ENCODE peak calls at places on chromosomes 16 and 17, in nine cellular contexts. D, T, O, C, A, M, X, W and B are unnamed samples.

GRCh38 chr16:85600078-85600477 is 13.0 kb upstream of the GSE1 start:
- DNase-seq in D (no peak), T (no peak), O (no peak), C (no peak), A (no peak), M (no peak), X (no peak), W (no peak), B (no peak)

GRCh38 chr16:87182759-87183158 is 134.4 kb downstream of the C16orf95 start:
- DNase-seq in D (no peak), T (no peak), O (no peak), C (no peak), A (no peak), M (no peak), X (no peak), W (no peak), B (no peak)

GRCh38 chr17:59332890-59333377 is 1.5 kb downstream of the YPEL2 start:
- DNase-seq in D (no peak), T (no peak), O (no peak), C (peak; percentile 58), A (no peak), M (no peak), X (no peak), W (no peak), B (no peak)

GRCh38 chr17:47852113-47852949 is 1.4 kb upstream of the SP6 start:
- DNase-seq in D (no peak), T (no peak), O (no peak), C (no peak), A (no peak), M (no peak), X (no peak), W (no peak), B (no peak)

GRCh38 chr17:32696426-32696825 is 180.5 kb downstream of the MYO1D start:
- DNase-seq in D (no peak), T (no peak), O (no peak), C (no peak), A (no peak), M (no peak), X (no peak), W (no peak), B (no peak)

GRCh38 chr16:66427036-66427446 is at the start of gene BEAN1:
- DNase-seq in D (no peak), T (peak; percentile 32), O (no peak), C (no peak), A (no peak), M (no peak), X (no peak), W (peak; percentile 11), B (no peak)

GRCh38 chr17:56867948-56868376 is 34.0 kb downstream of the DGKE start:
- DNase-seq in D (no peak), T (no peak), O (no peak), C (no peak), A (no peak), M (no peak), X (no peak), W (no peak), B (no peak)

GRCh38 chr16:68264128-68265077 is at the start of gene SLC7A6:
- DNase-seq in D (peak; percentile 75), T (peak; percentile 59), O (peak; percentile 60), C (peak; percentile 60), A (peak; percentile 86), M (peak; percentile 91), X (peak; percentile 79), W (peak; percentile 85), B (peak; percentile 79)

GRCh38 chr17:13306310-13306962 is 288.6 kb upstream of the ELAC2 start:
- DNase-seq in D (peak; percentile 63), T (no peak), O (peak; percentile 94), C (no peak), A (no peak), M (no peak), X (no peak), W (no peak), B (no peak)

GRCh38 chr17:78224226-78225087 is 7.0 kb upstream of the TMEM235 start:
- DNase-seq in D (no peak), T (no peak), O (no peak), C (peak; percentile 72), A (no peak), M (no peak), X (no peak), W (no peak), B (no peak)

GRCh38 chr16:64751906-64752305 is 370.0 kb downstream of the CDH11 start:
- DNase-seq in D (no peak), T (no peak), O (no peak), C (no peak), A (no peak), M (no peak), X (no peak), W (no peak), B (no peak)

GRCh38 chr17:50022463-50023130 is 27.6 kb upstream of the DLX3 start:
- DNase-seq in D (no peak), T (no peak), O (no peak), C (no peak), A (no peak), M (no peak), X (no peak), W (no peak), B (no peak)

GRCh38 chr17:31073411-31073810 is 21.4 kb upstream of the NF1 start:
- DNase-seq in D (no peak), T (no peak), O (no peak), C (no peak), A (no peak), M (no peak), X (no peak), W (no peak), B (no peak)

GRCh38 chr17:41492771-41493170 is 3.1 kb upstream of the KRT36 start:
- DNase-seq in D (no peak), T (no peak), O (peak; percentile 49), C (peak; percentile 2), A (no peak), M (no peak), X (no peak), W (no peak), B (no peak)

GRCh38 chr16:86545927-86546637 is 9.0 kb downstream of the MTHFSD start:
- DNase-seq in D (no peak), T (no peak), O (no peak), C (no peak), A (no peak), M (no peak), X (no peak), W (no peak), B (no peak)

GRCh38 chr16:66849021-66849420 is 4.8 kb downstream of the CA7 start:
- DNase-seq in D (no peak), T (no peak), O (no peak), C (no peak), A (no peak), M (no peak), X (no peak), W (no peak), B (no peak)

GRCh38 chr17:80320496-80320895 is 59.8 kb downstream of the RNF213 start:
- DNase-seq in D (no peak), T (no peak), O (no peak), C (no peak), A (no peak), M (no peak), X (no peak), W (no peak), B (no peak)

GRCh38 chr17:83160443-83161297 is 81.3 kb downstream of the METRNL start:
- DNase-seq in D (no peak), T (peak; percentile 6), O (no peak), C (no peak), A (no peak), M (peak; percentile 60), X (no peak), W (no peak), B (no peak)

GRCh38 chr16:25109643-25110042 is 1.9 kb upstream of the LCMT1 start:
- DNase-seq in D (no peak), T (no peak), O (peak; percentile 93), C (no peak), A (no peak), M (no peak), X (no peak), W (no peak), B (no peak)

GRCh38 chr16:53744449-53744848 is 40.5 kb downstream of the FTO start:
- DNase-seq in D (no peak), T (no peak), O (no peak), C (no peak), A (peak; percentile 39), M (no peak), X (no peak), W (peak; percentile 8), B (peak; percentile 9)

GRCh38 chr17:40369923-40370322 is 5.4 kb upstream of the GJD3 start:
- DNase-seq in D (no peak), T (no peak), O (no peak), C (no peak), A (no peak), M (peak; percentile 22), X (no peak), W (no peak), B (no peak)

GRCh38 chr17:37261286-37261685 is 114.5 kb upstream of the C17orf78 start:
- DNase-seq in D (no peak), T (no peak), O (no peak), C (no peak), A (no peak), M (no peak), X (no peak), W (no peak), B (no peak)

GRCh38 chr16:65249768-65250167 is 127.9 kb upstream of the CDH11 start:
- DNase-seq in D (no peak), T (no peak), O (no peak), C (no peak), A (no peak), M (peak; percentile 88), X (no peak), W (no peak), B (no peak)

GRCh38 chr17:72460711-72461110 is 339.9 kb downstream of the SOX9 start:
- DNase-seq in D (no peak), T (no peak), O (peak; percentile 14), C (no peak), A (no peak), M (no peak), X (no peak), W (no peak), B (no peak)

GRCh38 chr16:79592150-79592549 is 8.4 kb downstream of the MAF start:
- DNase-seq in D (no peak), T (no peak), O (no peak), C (peak; percentile 59), A (no peak), M (no peak), X (no peak), W (no peak), B (no peak)

GRCh38 chr16:20291807-20292206 is 35.5 kb downstream of the GP2 start:
- DNase-seq in D (no peak), T (no peak), O (no peak), C (no peak), A (no peak), M (no peak), X (no peak), W (no peak), B (no peak)

GRCh38 chr17:48738424-48738802 is 9.9 kb upstream of the HOXB13 start:
- DNase-seq in D (no peak), T (no peak), O (no peak), C (no peak), A (no peak), M (no peak), X (no peak), W (no peak), B (no peak)

GRCh38 chr17:79001190-79002020 is 8.2 kb downstream of the CANT1 start:
- DNase-seq in D (no peak), T (no peak), O (no peak), C (no peak), A (no peak), M (peak; percentile 73), X (no peak), W (no peak), B (no peak)

GRCh38 chr17:17171991-17172939 is 33.9 kb downstream of the PLD6 start:
- DNase-seq in D (no peak), T (no peak), O (no peak), C (no peak), A (no peak), M (peak; percentile 85), X (no peak), W (no peak), B (no peak)

GRCh38 chr16:84029297-84030096 is 13.1 kb downstream of the SLC38A8 start:
- DNase-seq in D (no peak), T (no peak), O (no peak), C (peak; percentile 14), A (no peak), M (no peak), X (no peak), W (no peak), B (no peak)

GRCh38 chr16:66520406-66521194 is 29.3 kb downstream of the TK2 start:
- DNase-seq in D (no peak), T (no peak), O (no peak), C (peak; percentile 51), A (no peak), M (peak; percentile 88), X (no peak), W (no peak), B (no peak)